ENCODE peak calls at places on chromosomes 4 and X, in ten cellular contexts. V is AG04449; H is fibroblast of mammary gland; J is Panc1; X is esophagus squamous epithelium; G is lower leg skin; C is right lobe of liver; S is fibroblast of lung; N is CD8-positive, alpha-beta T cell; L is AG10803. U is an unnamed sample.
A peak's percentile ranks its signal among the peaks of the same experiment; 100 is the strongest.

GRCh38 chrX:54820737-54821136 is 13.2 kb downstream of the MAGED2 start:
- DNase-seq in V (no peak), H (no peak), J (no peak), X (no peak), G (no peak), C (no peak), S (no peak), N (no peak), L (no peak), U (no peak)

GRCh38 chr4:2723751-2724150 is 32.4 kb downstream of the TNIP2 start:
- DNase-seq in V (no peak), H (no peak), J (no peak), X (no peak), G (no peak), C (no peak), S (no peak), N (no peak), L (no peak), U (no peak)

GRCh38 chr4:7448036-7448435 is 13.3 kb upstream of the PSAPL1 start:
- DNase-seq in V (no peak), H (no peak), J (no peak), X (no peak), G (no peak), C (no peak), S (no peak), N (no peak), L (no peak), U (no peak)

GRCh38 chrX:8191022-8191421 is 20.0 kb upstream of the VCX2 start:
- DNase-seq in V (no peak), H (no peak), J (no peak), X (no peak), G (peak; percentile 85), C (no peak), S (peak; percentile 14), N (no peak), L (no peak), U (no peak)

GRCh38 chr4:172706000-172706399 is 462.6 kb upstream of the GALNT7 start:
- DNase-seq in V (no peak), H (no peak), J (no peak), X (no peak), G (no peak), C (no peak), S (no peak), N (no peak), L (no peak), U (no peak)

GRCh38 chrX:152428089-152428488 is 23.0 kb downstream of the GABRA3 start:
- DNase-seq in V (no peak), H (no peak), J (no peak), X (no peak), G (no peak), C (no peak), S (peak; percentile 80), N (no peak), L (no peak), U (no peak)

GRCh38 chrX:27997641-27998040 is 16.4 kb upstream of the DCAF8L1 start:
- DNase-seq in V (no peak), H (no peak), J (no peak), X (no peak), G (no peak), C (no peak), S (no peak), N (no peak), L (no peak), U (no peak)

GRCh38 chr4:7710576-7711329 is 228.9 kb downstream of the AFAP1 start:
- DNase-seq in V (no peak), H (no peak), J (no peak), X (no peak), G (no peak), C (no peak), S (no peak), N (no peak), L (no peak), U (no peak)

GRCh38 chrX:118212817-118213183 is 96.2 kb upstream of the KLHL13 start:
- DNase-seq in V (no peak), H (no peak), J (no peak), X (no peak), G (no peak), C (no peak), S (peak; percentile 15), N (no peak), L (no peak), U (no peak)

GRCh38 chrX:21972721-21973120 is 32.2 kb downstream of the SMS start:
- DNase-seq in V (peak; percentile 47), H (peak; percentile 55), J (no peak), X (no peak), G (no peak), C (no peak), S (peak; percentile 93), N (no peak), L (peak; percentile 71), U (peak; percentile 78)

GRCh38 chrX:119759333-119759766 is 962 bp downstream of the SOWAHD start:
- DNase-seq in V (no peak), H (no peak), J (no peak), X (no peak), G (no peak), C (no peak), S (no peak), N (no peak), L (no peak), U (no peak)

GRCh38 chrX:15525664-15526416 is 25.2 kb downstream of the BMX start:
- DNase-seq in V (no peak), H (no peak), J (no peak), X (no peak), G (no peak), C (no peak), S (no peak), N (no peak), L (no peak), U (no peak)

GRCh38 chr4:15779336-15779735 is 1.2 kb downstream of the CD38 start:
- DNase-seq in V (no peak), H (peak; percentile 63), J (no peak), X (no peak), G (peak; percentile 88), C (peak; percentile 66), S (peak; percentile 59), N (no peak), L (peak; percentile 50), U (peak; percentile 65)

GRCh38 chr4:38177035-38177791 is 217.0 kb downstream of the PTTG2 start:
- DNase-seq in V (no peak), H (peak; percentile 50), J (no peak), X (no peak), G (no peak), C (peak; percentile 43), S (peak; percentile 46), N (peak; percentile 64), L (peak; percentile 37), U (peak; percentile 82)

GRCh38 chrX:131704136-131704695 is 160.3 kb downstream of the OR13H1 start:
- DNase-seq in V (no peak), H (peak; percentile 84), J (peak; percentile 88), X (peak; percentile 13), G (peak; percentile 97), C (peak; percentile 84), S (peak; percentile 63), N (peak; percentile 93), L (peak; percentile 5), U (peak; percentile 96)
- H3K4me3 ChIP-seq in V (no peak overlapping the region), H (peak overlapping the region; percentile 43), J (peak overlapping the region; percentile 83), X (no peak overlapping the region), G (no peak overlapping the region), C (peak overlapping the region; percentile 59), S (no peak overlapping the region), N (no peak overlapping the region), L (no peak overlapping the region), U (peak overlapping the region; percentile 68)

GRCh38 chr4:89752932-89753598 is 83.9 kb downstream of the SNCA start:
- DNase-seq in V (peak; percentile 64), H (peak; percentile 99), J (no peak), X (no peak), G (peak; percentile 86), C (no peak), S (peak; percentile 81), N (no peak), L (peak; percentile 87), U (peak; percentile 81)

GRCh38 chr4:89754531-89754930 is 82.4 kb downstream of the SNCA start:
- DNase-seq in V (no peak), H (peak; percentile 48), J (no peak), X (no peak), G (no peak), C (no peak), S (peak; percentile 43), N (no peak), L (peak; percentile 21), U (no peak)

GRCh38 chr4:89753601-89754066 is 83.3 kb downstream of the SNCA start:
- DNase-seq in V (peak; percentile 91), H (peak; percentile 100), J (no peak), X (no peak), G (no peak), C (no peak), S (peak; percentile 97), N (no peak), L (peak; percentile 98), U (peak; percentile 95)

GRCh38 chr4:89757154-89757723 is 79.7 kb downstream of the SNCA start:
- DNase-seq in V (no peak), H (no peak), J (no peak), X (no peak), G (no peak), C (no peak), S (no peak), N (no peak), L (no peak), U (no peak)

GRCh38 chr4:89755210-89755609 is 81.8 kb downstream of the SNCA start:
- DNase-seq in V (no peak), H (peak; percentile 15), J (no peak), X (no peak), G (no peak), C (no peak), S (peak; percentile 9), N (no peak), L (no peak), U (peak; percentile 4)
- TF ChIP-seq CTCF in V (peak; percentile 4), H (peak; percentile 4), J (no peak), X (no peak), G (no peak), C (no peak), S (no peak), N (no peak), L (peak; percentile 28), U (peak; percentile 24)

GRCh38 chrX:29911673-29912072 is 303.7 kb upstream of the MAGEB2 start:
- DNase-seq in V (no peak), H (no peak), J (no peak), X (no peak), G (no peak), C (no peak), S (no peak), N (no peak), L (no peak), U (peak; percentile 6)
- H3K4me3 ChIP-seq in V (no peak overlapping the region), H (no peak overlapping the region), J (no peak overlapping the region), X (no peak overlapping the region), G (no peak overlapping the region), C (no peak overlapping the region), S (no peak overlapping the region), N (no peak overlapping the region), L (no peak overlapping the region), U (no peak overlapping the region)

DNA sequence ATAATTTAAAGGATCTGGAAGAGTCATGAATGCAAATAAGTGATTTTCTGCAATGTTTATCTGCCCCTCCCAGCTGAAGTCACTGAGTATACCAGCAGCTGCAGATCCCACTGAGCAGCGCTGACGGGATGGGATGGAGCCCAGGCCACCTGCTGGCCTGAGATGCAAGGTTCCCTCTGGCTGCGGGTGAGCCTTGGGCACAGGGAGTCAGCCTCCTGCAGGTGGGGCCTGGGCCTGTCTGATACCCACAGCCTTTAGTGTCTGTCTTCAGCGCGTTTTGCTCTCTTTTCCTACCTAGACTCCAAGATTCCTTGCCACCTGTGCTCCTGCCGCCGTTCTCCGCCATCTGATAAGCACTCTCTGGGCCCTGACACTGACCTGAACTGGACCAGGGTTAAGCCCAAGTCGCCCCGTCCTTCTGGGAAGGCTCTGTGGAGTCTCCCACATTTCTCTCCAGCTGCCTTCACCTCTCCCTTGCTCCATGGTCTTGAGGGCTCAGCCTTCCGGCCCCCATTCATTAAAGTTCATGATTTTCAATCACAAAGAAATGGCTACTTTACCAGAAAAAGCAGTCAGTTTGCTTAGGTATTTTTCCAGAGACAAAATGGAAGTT is 223.1 kb upstream of the FAT1 start:
- DNase-seq in V (no peak), H (peak; percentile 18), J (no peak), X (no peak), G (no peak), C (peak; percentile 34), S (peak; percentile 37), N (no peak), L (no peak), U (no peak)
- TF ChIP-seq CTCF in V (peak; percentile 43), H (peak; percentile 13), J (peak; percentile 74), X (peak; percentile 34), G (no peak), C (peak; percentile 5), S (no peak), N (no peak), L (peak; percentile 9), U (no peak)

U was measured in fibroblast of the aortic adventitia.